ENCODE peak calls at places on chromosomes 5 and 9, in nine cellular contexts. I is heart left ventricle, K is adrenal gland, C is breast epithelium, H is gastrocnemius medialis, E is K562, O is H1, N is uterus, D is GM12878. F is an unnamed sample. For H3K4me1, the result is how much of the 10 kb centered on the place peaks cover.

GRCh38 chr5:73434461-73434860 is 14.1 kb downstream of the FOXD1 start:
- DNase-seq in I (no peak), K (no peak), C (no peak), H (no peak), E (no peak), O (no peak), N (no peak), D (no peak), F (no peak)

GRCh38 chr5:38453921-38454320 is 102.5 kb downstream of the LIFR start:
- DNase-seq in I (no peak), K (no peak), C (no peak), H (no peak), E (no peak), O (no peak), N (no peak), D (no peak), F (no peak)

GRCh38 chr5:56656816-56657740 is 158.3 kb upstream of the MAP3K1 start:
- DNase-seq in I (no peak), K (no peak), C (no peak), H (no peak), E (no peak), O (no peak), N (no peak), D (no peak), F (no peak)

GRCh38 chr9:134367796-134368490 is 41.7 kb downstream of the RXRA start:
- DNase-seq in I (no peak), K (no peak), C (peak), H (no peak), E (no peak), O (no peak), N (no peak), D (no peak), F (no peak)

GRCh38 chr5:43602456-43602817 is 543 bp upstream of the NNT start:
- DNase-seq in I (no peak), K (peak), C (no peak), H (peak), E (peak), O (no peak), N (peak), D (no peak), F (peak)

GRCh38 chr9:91207889-91208651 is 153.6 kb downstream of the AUH start:
- DNase-seq in I (no peak), K (no peak), C (no peak), H (no peak), E (no peak), O (no peak), N (no peak), D (peak), F (no peak)

GRCh38 chr5:136040746-136041415 is 12.1 kb downstream of the TGFBI start:
- DNase-seq in I (no peak), K (no peak), C (no peak), H (no peak), E (no peak), O (no peak), N (no peak), D (no peak), F (no peak)

GRCh38 chr5:176985516-176985915 is 21.1 kb downstream of the UIMC1 start:
- DNase-seq in I (no peak), K (no peak), C (no peak), H (no peak), E (no peak), O (no peak), N (no peak), D (no peak), F (no peak)

GRCh38 chr5:18985397-18985796 is 1002.6 kb downstream of the CDH18 start:
- DNase-seq in I (no peak), K (no peak), C (no peak), H (no peak), E (no peak), O (no peak), N (no peak), D (no peak), F (peak)

GRCh38 chr9:18442629-18443491 is 31.1 kb upstream of the ADAMTSL1 start:
- DNase-seq in I (peak), K (peak), C (peak), H (peak), E (peak), O (peak), N (peak), D (no peak), F (peak)

GRCh38 chr5:145104106-145104505 is 731.0 kb downstream of the PRELID2 start:
- DNase-seq in I (no peak), K (no peak), C (no peak), H (no peak), E (no peak), O (no peak), N (no peak), D (no peak), F (no peak)

GRCh38 chr9:110655723-110656641 is 12.6 kb upstream of the MUSK start:
- DNase-seq in I (no peak), K (no peak), C (no peak), H (peak), E (no peak), O (no peak), N (peak), D (no peak), F (peak)

GRCh38 chr5:72163349-72163983 is 56.2 kb downstream of the MAP1B start:
- DNase-seq in I (no peak), K (no peak), C (no peak), H (no peak), E (no peak), O (no peak), N (no peak), D (no peak), F (no peak)

GRCh38 chr5:168850683-168851082 is 271.5 kb upstream of the PANK3 start:
- DNase-seq in I (no peak), K (no peak), C (no peak), H (no peak), E (no peak), O (no peak), N (no peak), D (no peak), F (no peak)

GRCh38 chr9:98374385-98375051 is 119.1 kb upstream of the TBC1D2 start:
- DNase-seq in I (no peak), K (no peak), C (no peak), H (no peak), E (peak), O (no peak), N (no peak), D (no peak), F (peak)

GRCh38 chr5:159337291-159337974 is 7.1 kb upstream of the IL12B start:
- DNase-seq in I (no peak), K (no peak), C (no peak), H (no peak), E (peak), O (no peak), N (no peak), D (no peak), F (no peak)

GRCh38 chr5:59266410-59266809 is 627.1 kb downstream of the PDE4D start:
- DNase-seq in I (no peak), K (no peak), C (no peak), H (no peak), E (no peak), O (no peak), N (no peak), D (no peak), F (no peak)

GRCh38 chr5:113382736-113383135 is 52.1 kb downstream of the TSSK1B start:
- DNase-seq in I (no peak), K (no peak), C (no peak), H (no peak), E (no peak), O (no peak), N (no peak), D (no peak), F (no peak)

GRCh38 chr5:143094087-143094511 is 309.4 kb downstream of the NR3C1 start:
- DNase-seq in I (no peak), K (no peak), C (no peak), H (no peak), E (no peak), O (no peak), N (no peak), D (no peak), F (no peak)

GRCh38 chr9:115591584-115591984 is 473.6 kb upstream of the TNC start:
- DNase-seq in I (no peak), K (peak), C (no peak), H (peak), E (peak), O (peak), N (peak), D (peak), F (peak)

GRCh38 chr5:88830567-88830966 is 52.4 kb downstream of the MEF2C start:
- DNase-seq in I (no peak), K (no peak), C (no peak), H (no peak), E (no peak), O (no peak), N (no peak), D (no peak), F (no peak)
- H3K4me1 ChIP-seq in I (half or more), K (under half), C (under half), H (half or more), E (under half), O (under half), N (under half), D (under half), F (under half)

GRCh38 chr9:36486933-36487481 is 85.7 kb upstream of the MELK start:
- DNase-seq in I (peak), K (peak), C (no peak), H (no peak), E (peak), O (no peak), N (peak), D (no peak), F (peak)

GRCh38 chr9:36486454-36486932 is 86.2 kb upstream of the MELK start:
- DNase-seq in I (no peak), K (no peak), C (no peak), H (no peak), E (peak), O (no peak), N (peak), D (no peak), F (peak)

GRCh38 chr9:36489453-36489852 is 83.2 kb upstream of the MELK start:
- DNase-seq in I (no peak), K (no peak), C (no peak), H (no peak), E (no peak), O (no peak), N (no peak), D (no peak), F (no peak)

GRCh38 chr9:36488322-36488838 is 84.3 kb upstream of the MELK start:
- DNase-seq in I (no peak), K (no peak), C (no peak), H (no peak), E (no peak), O (no peak), N (no peak), D (no peak), F (peak)

DNA sequence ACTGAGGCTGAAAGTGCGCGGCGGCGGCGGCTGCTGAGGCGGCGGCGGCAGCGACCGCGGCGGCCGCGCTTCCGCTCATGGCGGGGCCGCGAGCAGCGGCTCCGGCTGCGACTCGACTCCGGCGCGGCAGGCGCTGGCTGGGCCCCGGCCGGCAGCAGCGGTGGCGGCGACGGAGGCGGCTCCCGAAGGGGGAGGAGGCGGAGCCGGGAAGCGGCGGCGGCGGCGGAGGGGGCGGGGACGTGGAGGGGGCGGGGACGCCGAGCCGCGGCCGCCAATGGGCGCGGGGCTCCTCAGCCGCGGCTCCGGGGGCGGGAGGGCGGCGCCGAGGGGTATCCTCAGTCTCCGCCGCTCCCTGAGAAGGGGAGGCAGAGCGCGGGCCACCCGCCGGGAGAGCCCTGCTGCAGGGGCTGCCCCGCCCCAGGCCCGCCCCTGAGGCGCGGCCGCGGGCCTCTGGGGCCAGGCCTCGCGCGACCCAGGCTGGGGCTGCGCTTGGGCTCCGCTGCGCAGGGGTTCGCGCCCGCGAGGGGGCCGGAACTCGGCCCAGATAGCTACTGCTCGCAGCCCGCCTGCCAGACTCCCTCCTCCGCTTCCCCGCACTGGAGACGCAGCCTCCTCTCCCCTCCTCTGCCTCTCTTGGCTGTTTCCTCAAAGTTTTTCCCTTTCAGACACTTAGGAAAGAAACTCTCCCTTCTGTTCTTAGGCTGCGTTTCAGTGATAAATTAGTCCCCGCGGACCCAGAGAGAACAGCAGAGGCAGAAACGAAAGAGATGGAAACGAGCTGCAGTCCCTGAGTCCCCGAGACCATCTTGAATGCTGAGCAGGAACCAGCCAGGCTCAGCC is 85.0 kb upstream of the MELK start:
- DNase-seq in I (peak), K (peak), C (peak), H (peak), E (peak), O (peak), N (peak), D (peak), F (peak)
- TF ChIP-seq POLR2A in I (peak), K (peak), C (peak), H (peak), E (peak), O (peak), N (peak), D (peak), F (peak)

GRCh38 chr5:131259326-131259725 is 4.5 kb upstream of the CDC42SE2 start:
- DNase-seq in I (no peak), K (no peak), C (no peak), H (no peak), E (no peak), O (no peak), N (no peak), D (no peak), F (no peak)
- H3K4me1 ChIP-seq in I (under half), K (under half), C (under half), H (under half), E (under half), O (under half), N (under half), D (under half), F (under half)

GRCh38 chr9:12774861-12775367 is at the start of gene LURAP1L:
- DNase-seq in I (no peak), K (peak), C (no peak), H (peak), E (peak), O (no peak), N (peak), D (no peak), F (peak)
- TF ChIP-seq POLR2A in I (peak), K (peak), C (peak), H (peak), E (no peak), O (no peak), N (no peak), D (no peak), F (no peak)

GRCh38 chr9:130665029-130665430 is 636 bp downstream of the PRDM12 start:
- DNase-seq in I (no peak), K (no peak), C (no peak), H (no peak), E (no peak), O (no peak), N (no peak), D (no peak), F (no peak)
- H3K4me1 ChIP-seq in I (under half), K (under half), C (under half), H (under half), E (under half), O (under half), N (half or more), D (under half), F (under half)

GRCh38 chr9:94991961-94992907 is 265.7 kb downstream of the AOPEP start:
- DNase-seq in I (no peak), K (no peak), C (no peak), H (no peak), E (no peak), O (no peak), N (no peak), D (no peak), F (no peak)
- TF ChIP-seq POLR2A in I (no peak), K (no peak), C (no peak), H (no peak), E (no peak), O (no peak), N (no peak), D (no peak), F (no peak)

GRCh38 chr5:111737716-111738115 is 19.3 kb downstream of the NREP start:
- DNase-seq in I (no peak), K (no peak), C (no peak), H (no peak), E (no peak), O (no peak), N (no peak), D (no peak), F (no peak)
- H3K4me1 ChIP-seq in I (under half), K (under half), C (under half), H (half or more), E (under half), O (under half), N (under half), D (under half), F (under half)

GRCh38 chr5:134413046-134413445 is 1.4 kb upstream of the CDKN2AIPNL start:
- DNase-seq in I (no peak), K (no peak), C (no peak), H (no peak), E (no peak), O (no peak), N (no peak), D (no peak), F (peak)

GRCh38 chr5:134410822-134411221 is 859 bp downstream of the CDKN2AIPNL start:
- DNase-seq in I (no peak), K (no peak), C (no peak), H (no peak), E (no peak), O (no peak), N (no peak), D (no peak), F (no peak)

GRCh38 chr5:134411228-134411545 is 494 bp downstream of the CDKN2AIPNL start:
- DNase-seq in I (no peak), K (no peak), C (no peak), H (no peak), E (no peak), O (no peak), N (no peak), D (no peak), F (no peak)

GRCh38 chr5:134409321-134409720 is 2.4 kb downstream of the CDKN2AIPNL start:
- DNase-seq in I (no peak), K (no peak), C (no peak), H (no peak), E (no peak), O (no peak), N (no peak), D (no peak), F (no peak)

DNA sequence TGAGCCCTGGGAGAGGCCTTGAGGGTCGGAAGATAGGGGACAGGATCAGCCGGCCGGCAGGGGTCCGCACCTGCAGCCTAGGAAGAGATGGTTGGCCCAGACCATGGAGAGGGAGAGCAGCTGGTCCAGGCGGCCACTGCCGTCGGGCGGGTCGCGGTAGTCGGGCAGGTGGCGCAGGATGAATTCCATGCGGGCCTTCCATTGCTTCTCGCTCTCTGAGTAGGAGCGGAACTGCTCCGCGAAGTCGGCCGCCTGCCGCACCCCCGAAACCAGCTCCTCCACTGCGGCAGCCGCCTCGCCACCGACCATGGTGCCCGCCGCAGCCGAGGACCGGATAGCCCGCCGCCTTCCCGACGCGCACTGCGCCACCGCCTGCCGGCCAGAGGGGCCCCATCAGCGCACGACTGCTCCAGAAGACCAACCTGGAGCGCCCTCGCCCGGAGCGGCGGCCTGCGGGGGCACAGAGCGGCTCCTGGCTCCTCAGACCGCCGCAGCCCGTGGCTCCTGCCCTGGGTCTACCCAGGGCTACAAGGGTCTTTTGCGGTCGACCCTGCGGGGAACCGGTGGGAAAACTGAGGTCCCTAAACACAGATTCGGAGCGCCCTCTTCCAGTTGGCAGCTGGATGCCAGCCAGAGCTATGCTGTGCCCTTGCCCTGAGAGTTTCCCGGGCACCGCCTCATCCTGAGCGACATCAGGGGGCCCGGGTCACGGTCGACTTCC is at the start of gene CDKN2AIPNL:
- DNase-seq in I (peak), K (peak), C (peak), H (peak), E (peak), O (peak), N (peak), D (peak), F (peak)
- TF ChIP-seq POLR2A in I (peak), K (peak), C (no peak), H (peak), E (peak), O (peak), N (peak), D (peak), F (no peak)